ENCODE peak calls at places on chromosomes 16 and 17, in six cellular contexts. Q, C, B, I, H and E are unnamed samples.

GRCh38 chr16:75087040-75087979 is 29.3 kb downstream of the LDHD start:
- DNase-seq in H (no peak), Q (peak; percentile 47), C (no peak), I (peak; percentile 96), B (no peak), E (no peak)

GRCh38 chr17:29124931-29125270 is 55.3 kb downstream of the MYO18A start:
- DNase-seq in B (peak; percentile 61), I (no peak), Q (peak; percentile 65), C (no peak), H (no peak), E (no peak)

GRCh38 chr17:76179496-76180467 is 38.7 kb upstream of the FOXJ1 start:
- DNase-seq in Q (no peak), I (no peak), H (no peak), C (no peak), B (no peak), E (no peak)

GRCh38 chr16:85216522-85217375 is 104.5 kb upstream of the CIBAR2 start:
- DNase-seq in C (no peak), H (no peak), Q (no peak), B (no peak), I (no peak), E (no peak)

GRCh38 chr16:14489460-14489859 is 140.6 kb downstream of the PARN start:
- DNase-seq in Q (no peak), H (no peak), I (no peak), C (peak; percentile 80), B (peak; percentile 59), E (no peak)

GRCh38 chr17:80992948-80993624 is 1.4 kb downstream of the CHMP6 start:
- DNase-seq in I (no peak), H (no peak), C (no peak), Q (no peak), B (no peak), E (no peak)

GRCh38 chr17:62075308-62075815 is 10.3 kb upstream of the MED13 start:
- DNase-seq in Q (no peak), I (no peak), H (no peak), B (peak; percentile 33), C (no peak), E (no peak)

GRCh38 chr17:68886401-68886800 is 68.8 kb downstream of the ABCA8 start:
- DNase-seq in H (no peak), Q (no peak), I (no peak), C (no peak), B (no peak), E (no peak)

GRCh38 chr16:80123189-80123588 is 417.6 kb upstream of the DYNLRB2 start:
- DNase-seq in B (no peak), C (no peak), Q (no peak), H (no peak), I (no peak), E (no peak)

GRCh38 chr17:68288804-68289203 is 2.1 kb downstream of the SLC16A6 start:
- DNase-seq in Q (no peak), I (no peak), H (no peak), B (no peak), C (no peak), E (no peak)

GRCh38 chr17:72618018-72618509 is 474.4 kb downstream of the SLC39A11 start:
- DNase-seq in C (no peak), I (no peak), H (no peak), Q (no peak), B (no peak), E (no peak)

GRCh38 chr16:77359065-77359502 is 75.8 kb downstream of the ADAMTS18 start:
- DNase-seq in I (peak; percentile 51), H (no peak), B (no peak), C (peak; percentile 64), Q (no peak), E (peak; percentile 1)

GRCh38 chr16:87608400-87608985 is 6.2 kb downstream of the JPH3 start:
- DNase-seq in Q (peak; percentile 70), C (no peak), I (peak; percentile 51), H (no peak), B (peak; percentile 72), E (no peak)

GRCh38 chr17:16351831-16352230 is 1.4 kb downstream of the CENPV start:
- DNase-seq in B (no peak), Q (no peak), I (no peak), C (no peak), H (no peak), E (no peak)

GRCh38 chr17:65678534-65678933 is 117.1 kb upstream of the AXIN2 start:
- DNase-seq in I (no peak), B (no peak), C (no peak), H (no peak), Q (no peak), E (no peak)

GRCh38 chr16:56370836-56371235 is 54.5 kb downstream of the AMFR start:
- DNase-seq in C (no peak), B (peak; percentile 54), H (no peak), I (peak; percentile 51), Q (no peak), E (no peak)

GRCh38 chr16:12573730-12574383 is 229.8 kb downstream of the CPPED1 start:
- DNase-seq in C (peak; percentile 73), B (peak; percentile 45), I (peak; percentile 79), H (no peak), Q (peak; percentile 42), E (no peak)

GRCh38 chr17:7969434-7969833 is 33.0 kb upstream of the GUCY2D start:
- DNase-seq in C (no peak), I (no peak), Q (no peak), H (no peak), B (no peak), E (no peak)

GRCh38 chr17:40352779-40353394 is 11.7 kb downstream of the GJD3 start:
- DNase-seq in H (no peak), C (no peak), I (no peak), Q (no peak), B (peak; percentile 32), E (no peak)

GRCh38 chr16:67675999-67676398 is 9.4 kb downstream of the C16orf86 start:
- DNase-seq in Q (no peak), B (no peak), C (no peak), H (no peak), I (no peak), E (no peak)
- H3K27ac ChIP-seq in Q (no peak overlapping the region), B (no peak overlapping the region), C (no peak overlapping the region), H (no peak overlapping the region), I (no peak overlapping the region), E (no peak overlapping the region)

DNA sequence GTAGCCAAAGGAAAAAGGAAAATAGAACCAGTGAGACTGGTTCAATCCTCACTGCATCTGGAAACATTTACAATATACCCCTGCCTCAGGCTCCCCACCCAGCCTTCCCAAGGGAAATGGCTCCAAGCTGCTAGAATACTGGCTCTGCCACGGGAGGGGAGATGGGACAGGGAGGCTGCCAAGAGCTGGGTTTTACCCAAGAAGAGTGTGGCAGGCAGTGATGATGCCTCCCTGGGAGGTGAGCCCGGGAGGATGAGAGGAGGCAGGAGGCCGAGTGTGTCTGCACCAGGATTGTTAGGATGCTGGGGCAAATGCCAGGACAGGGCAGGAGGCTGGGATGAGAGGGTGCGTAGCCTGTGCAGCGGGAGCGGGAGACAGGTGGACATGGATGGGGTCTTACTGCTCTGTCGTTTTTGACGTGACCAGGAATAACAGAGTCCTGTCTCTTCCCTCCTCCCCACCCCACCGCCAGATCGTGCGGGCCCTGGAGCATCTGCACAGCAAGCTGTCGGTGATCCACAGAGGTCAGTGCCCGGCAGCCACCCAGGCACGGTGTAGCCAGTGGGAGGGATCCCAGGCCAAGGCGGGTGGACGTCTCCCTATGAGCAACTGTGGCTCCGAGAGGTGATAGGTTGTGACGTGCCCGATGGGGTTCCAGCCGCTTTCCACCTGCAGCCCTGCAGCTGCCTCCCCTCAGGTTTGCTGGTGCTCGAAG is 18.4 kb downstream of the MAP2K3 start:
- DNase-seq in H (no peak), B (no peak), Q (no peak), C (no peak), I (peak; percentile 2), E (no peak)
- H3K27ac ChIP-seq in H (no peak overlapping the region), B (no peak overlapping the region), Q (no peak overlapping the region), C (no peak overlapping the region), I (no peak overlapping the region), E (no peak overlapping the region)

GRCh38 chr16:70689970-70690905 is 4.4 kb upstream of the MTSS2 start:
- DNase-seq in B (no peak), I (no peak), H (no peak), Q (peak; percentile 14), C (no peak), E (no peak)

GRCh38 chr16:70691223-70692129 is 5.6 kb upstream of the MTSS2 start:
- DNase-seq in C (no peak), B (peak; percentile 96), I (peak; percentile 54), H (peak; percentile 82), Q (peak; percentile 76), E (no peak)

GRCh38 chr16:70692481-70693203 is 6.8 kb upstream of the MTSS2 start:
- DNase-seq in H (no peak), I (no peak), Q (peak; percentile 25), C (no peak), B (no peak), E (no peak)

GRCh38 chr16:70693231-70693671 is 7.4 kb upstream of the MTSS2 start:
- DNase-seq in H (no peak), I (no peak), B (no peak), C (no peak), Q (peak; percentile 53), E (no peak)

GRCh38 chr16:70692130-70692470 is 6.2 kb upstream of the MTSS2 start:
- DNase-seq in Q (no peak), H (no peak), C (no peak), I (no peak), B (no peak), E (no peak)
- H3K27ac ChIP-seq in Q (peak overlapping the region; percentile 65), H (peak overlapping the region; percentile 96), C (peak overlapping the region; percentile 97), I (no peak overlapping the region), B (peak overlapping the region; percentile 92), E (peak overlapping the region; percentile 68)

DNA sequence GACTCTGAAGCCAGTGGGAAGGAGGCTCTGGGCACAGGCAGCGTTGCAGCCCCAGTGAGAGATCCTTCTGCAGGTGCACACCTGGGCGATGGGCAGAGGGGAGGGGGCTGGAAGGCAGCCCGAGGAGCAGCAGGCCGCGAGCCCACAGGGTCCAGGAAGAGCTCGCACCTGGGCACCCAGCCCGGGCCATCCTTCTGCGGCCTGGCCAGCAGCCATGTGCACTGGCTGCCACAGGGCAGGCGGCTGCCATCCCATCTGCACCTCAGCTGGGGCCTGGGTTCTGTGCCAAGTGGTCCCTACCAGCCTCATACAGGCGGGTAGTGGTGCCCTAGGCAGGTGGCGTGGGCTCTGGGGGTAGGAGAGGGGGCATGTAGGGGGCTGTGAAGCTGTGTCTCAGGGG is 197.3 kb downstream of the RBFOX3 start:
- DNase-seq in B (no peak), I (no peak), Q (no peak), H (no peak), C (no peak), E (no peak)
- H3K27ac ChIP-seq in B (no peak overlapping the region), I (no peak overlapping the region), Q (no peak overlapping the region), H (no peak overlapping the region), C (peak overlapping the region; percentile 36), E (no peak overlapping the region)

GRCh38 chr16:88784856-88785105 is 239 bp downstream of the PIEZO1 start:
- DNase-seq in B (no peak), I (no peak), Q (no peak), H (no peak), C (no peak), E (no peak)
- H3K27ac ChIP-seq in B (peak overlapping the region; percentile 80), I (peak overlapping the region; percentile 86), Q (peak overlapping the region; percentile 76), H (peak overlapping the region; percentile 90), C (peak overlapping the region; percentile 99), E (peak overlapping the region; percentile 63)

GRCh38 chr17:6240001-6240400 is 169.8 kb downstream of the WSCD1 start:
- DNase-seq in H (no peak), I (no peak), Q (no peak), C (no peak), B (no peak), E (no peak)
- H3K27ac ChIP-seq in H (no peak overlapping the region), I (no peak overlapping the region), Q (no peak overlapping the region), C (no peak overlapping the region), B (no peak overlapping the region), E (no peak overlapping the region)

GRCh38 chr16:30984669-30985400 is at the start of gene HSD3B7:
- DNase-seq in C (peak; percentile 95), H (peak; percentile 69), I (peak; percentile 69), Q (peak; percentile 92), B (peak; percentile 94), E (peak; percentile 45)
- H3K27ac ChIP-seq in C (peak within 1 kb of the TSS; percentile 88), H (peak within 1 kb of the TSS; percentile 14), I (no peak within 1 kb of the TSS), Q (no peak within 1 kb of the TSS), B (peak within 1 kb of the TSS; percentile 54), E (peak within 1 kb of the TSS; percentile 42)